ENCODE peak calls at places on chromosome 20, in seven cellular contexts. F is OCI-LY7; G is aorta; R is ovary; H is left lung; W is transverse colon; M is effector memory CD4-positive, alpha-beta T cell. E is an unnamed sample.

GRCh38 chr20:13009682-13010406 is 1.1 kb downstream of the SPTLC3 start:
- DNase-seq in W (peak; percentile 30), F (peak; percentile 71), G (no peak), M (no peak), H (no peak), R (peak; percentile 28), E (peak; percentile 71)

GRCh38 chr20:63580796-63581461 is 6.9 kb upstream of the HELZ2 start:
- DNase-seq in H (no peak), G (no peak), M (peak; percentile 50), R (no peak), F (peak; percentile 57), W (peak; percentile 50), E (peak; percentile 40)

GRCh38 chr20:47044938-47045337 is 150.3 kb downstream of the EYA2 start:
- DNase-seq in F (no peak), G (no peak), R (no peak), W (no peak), H (no peak), M (no peak), E (no peak)

GRCh38 chr20:1319462-1319861 is 9.5 kb downstream of the SDCBP2 start:
- DNase-seq in W (no peak), H (no peak), M (no peak), G (peak; percentile 52), F (no peak), R (no peak), E (no peak)

GRCh38 chr20:43925786-43926185 is 11.1 kb downstream of the TOX2 start:
- DNase-seq in F (no peak), H (no peak), G (peak; percentile 71), M (no peak), R (no peak), W (peak; percentile 40), E (no peak)

GRCh38 chr20:40471261-40471629 is 217.8 kb downstream of the MAFB start:
- DNase-seq in H (no peak), G (no peak), M (no peak), R (no peak), W (peak; percentile 22), F (no peak), E (no peak)

GRCh38 chr20:14883324-14883723 is 545.9 kb upstream of the FLRT3 start:
- DNase-seq in G (no peak), R (no peak), F (no peak), H (no peak), M (no peak), W (no peak), E (no peak)

GRCh38 chr20:10385850-10386544 is 48.0 kb downstream of the MKKS start:
- DNase-seq in M (no peak), W (no peak), R (no peak), G (no peak), F (no peak), H (no peak), E (no peak)

GRCh38 chr20:24492698-24493097 is 23.3 kb downstream of the SYNDIG1 start:
- DNase-seq in R (no peak), W (no peak), F (no peak), G (no peak), H (no peak), M (no peak), E (no peak)

GRCh38 chr20:37669773-37670236 is 24.0 kb upstream of the CTNNBL1 start:
- DNase-seq in H (no peak), G (no peak), R (no peak), M (no peak), W (no peak), F (no peak), E (no peak)

GRCh38 chr20:42277203-42277602 is 659.0 kb upstream of the CHD6 start:
- DNase-seq in G (no peak), R (no peak), M (no peak), H (no peak), W (no peak), F (no peak), E (no peak)

GRCh38 chr20:2292711-2293110 is 3.1 kb upstream of the TGM3 start:
- DNase-seq in R (no peak), F (no peak), M (no peak), G (no peak), W (no peak), H (peak; percentile 67), E (no peak)

GRCh38 chr20:41619360-41620115 is 1.4 kb upstream of the CHD6 start:
- DNase-seq in R (no peak), W (no peak), F (no peak), H (no peak), G (no peak), M (no peak), E (no peak)

GRCh38 chr20:59560588-59561227 is 43.6 kb upstream of the PHACTR3 start:
- DNase-seq in M (no peak), R (no peak), F (peak; percentile 20), W (no peak), G (no peak), H (no peak), E (no peak)

GRCh38 chr20:39941235-39941634 is 747.8 kb downstream of the MAFB start:
- DNase-seq in M (no peak), G (no peak), R (no peak), H (no peak), W (no peak), F (no peak), E (no peak)

GRCh38 chr20:8536219-8536618 is 404.2 kb downstream of the PLCB1 start:
- DNase-seq in G (no peak), W (no peak), H (no peak), M (no peak), R (no peak), F (peak; percentile 63), E (no peak)
- H3K4me1 ChIP-seq in G (no peaks in the 10 kb centered on the region), W (no peaks in the 10 kb centered on the region), H (no peaks in the 10 kb centered on the region), M (no peaks in the 10 kb centered on the region), R (no peaks in the 10 kb centered on the region), F (peaks cover 89% of the 10 kb centered on the region), E (no peaks in the 10 kb centered on the region)

GRCh38 chr20:33568378-33569289 is 78.7 kb downstream of the CBFA2T2 start:
- DNase-seq in M (no peak), W (no peak), F (peak; percentile 99), H (no peak), G (no peak), R (no peak), E (no peak)

GRCh38 chr20:33566781-33567603 is 77.1 kb downstream of the CBFA2T2 start:
- DNase-seq in G (no peak), W (no peak), F (no peak), R (no peak), M (no peak), H (no peak), E (no peak)

GRCh38 chr20:33569290-33570094 is 79.6 kb downstream of the CBFA2T2 start:
- DNase-seq in R (no peak), G (no peak), H (no peak), W (no peak), F (peak; percentile 42), M (no peak), E (no peak)

GRCh38 chr20:33567949-33568348 is 78.1 kb downstream of the CBFA2T2 start:
- DNase-seq in M (no peak), H (no peak), F (no peak), R (no peak), W (no peak), G (no peak), E (no peak)

GRCh38 chr20:33570743-33571142 is 80.8 kb downstream of the CBFA2T2 start:
- DNase-seq in H (no peak), F (peak; percentile 56), G (no peak), R (no peak), M (no peak), W (no peak), E (no peak)
- H3K4me1 ChIP-seq in H (peaks cover 11% of the 10 kb centered on the region), F (peaks cover 97% of the 10 kb centered on the region), G (peaks cover 3% of the 10 kb centered on the region), R (peaks cover 8% of the 10 kb centered on the region), M (peaks cover 8% of the 10 kb centered on the region), W (peaks cover 20% of the 10 kb centered on the region), E (peaks cover under 1% of the 10 kb centered on the region)

GRCh38 chr20:6480328-6481030 is 287.0 kb upstream of the BMP2 start:
- DNase-seq in G (no peak), M (no peak), R (no peak), H (no peak), F (no peak), W (no peak), E (no peak)

GRCh38 chr20:6489361-6490154 is 277.9 kb upstream of the BMP2 start:
- DNase-seq in F (no peak), R (no peak), G (no peak), W (no peak), M (no peak), H (no peak), E (no peak)

GRCh38 chr20:6483727-6484126 is 283.8 kb upstream of the BMP2 start:
- DNase-seq in H (no peak), G (no peak), M (no peak), F (no peak), R (no peak), W (no peak), E (no peak)

GRCh38 chr20:6490849-6491248 is 276.6 kb upstream of the BMP2 start:
- DNase-seq in F (no peak), R (no peak), H (no peak), M (no peak), G (no peak), W (no peak), E (no peak)

DNA sequence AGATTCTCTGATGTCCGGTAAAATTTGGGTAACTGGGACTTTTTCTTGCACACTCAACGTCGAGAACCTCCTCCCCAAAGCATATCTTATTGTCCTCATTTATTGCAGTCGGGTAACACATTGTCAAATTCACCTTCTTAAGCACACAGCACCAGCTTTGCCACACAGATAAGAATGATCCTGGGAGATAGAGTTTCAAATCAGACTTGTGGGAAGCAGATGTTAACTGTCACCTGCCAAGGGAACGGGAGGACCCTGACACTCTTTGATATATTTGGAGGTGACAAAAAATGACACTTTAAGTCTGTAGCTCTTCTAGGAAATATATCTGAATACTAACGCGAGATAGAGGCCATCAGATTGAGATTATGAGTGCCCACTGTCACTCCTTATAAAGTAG is 282.1 kb upstream of the BMP2 start:
- DNase-seq in H (no peak), W (no peak), M (no peak), R (no peak), F (no peak), G (no peak), E (no peak)
- H3K4me1 ChIP-seq in H (no peaks in the 10 kb centered on the region), W (peaks cover 4% of the 10 kb centered on the region), M (no peaks in the 10 kb centered on the region), R (no peaks in the 10 kb centered on the region), F (no peaks in the 10 kb centered on the region), G (no peaks in the 10 kb centered on the region), E (no peaks in the 10 kb centered on the region)

GRCh38 chr20:57441510-57442154 is 50.4 kb downstream of the RBM38 start:
- DNase-seq in M (no peak), H (no peak), G (no peak), R (peak; percentile 30), F (no peak), W (no peak), E (no peak)

GRCh38 chr20:57443349-57443748 is 52.2 kb downstream of the RBM38 start:
- DNase-seq in G (no peak), W (no peak), F (no peak), M (no peak), R (peak; percentile 34), H (no peak), E (no peak)

GRCh38 chr20:57442160-57442887 is 51.1 kb downstream of the RBM38 start:
- DNase-seq in R (no peak), H (no peak), G (no peak), M (no peak), F (no peak), W (no peak), E (no peak)

GRCh38 chr20:57443866-57444265 is 52.7 kb downstream of the RBM38 start:
- DNase-seq in H (no peak), F (no peak), W (no peak), R (no peak), G (no peak), M (no peak), E (no peak)

DNA sequence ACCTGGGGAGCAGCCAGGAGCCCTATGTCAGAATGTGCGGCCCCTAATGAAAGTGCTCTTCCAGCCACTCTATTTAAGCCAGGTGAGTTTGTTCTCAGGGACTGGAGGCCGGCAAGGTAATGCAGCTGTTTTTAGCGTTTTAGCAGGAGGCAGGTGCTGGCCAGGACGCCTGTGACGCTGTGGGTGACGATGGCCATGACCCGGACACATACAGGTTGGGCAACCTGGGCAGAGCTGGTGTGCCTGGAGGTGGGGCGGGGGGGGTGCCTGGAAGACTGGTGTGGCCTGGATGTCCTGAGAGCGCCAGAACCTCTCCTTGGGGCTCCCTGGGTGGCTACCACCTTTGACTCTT is 51.7 kb downstream of the RBM38 start:
- DNase-seq in H (no peak), F (no peak), G (no peak), M (no peak), R (no peak), W (no peak), E (no peak)
- H3K4me1 ChIP-seq in H (peaks cover 11% of the 10 kb centered on the region), F (peaks cover 16% of the 10 kb centered on the region), G (peaks cover 3% of the 10 kb centered on the region), M (no peaks in the 10 kb centered on the region), R (peaks cover 24% of the 10 kb centered on the region), W (peaks cover 28% of the 10 kb centered on the region), E (peaks cover 7% of the 10 kb centered on the region)